ENCODE peak calls at places on chromosomes 5 and 9, in ten cellular contexts. F is Karpas-422, E is AG04450, K is stomach, M is GM23248, I is caudate nucleus, G is cardiac muscle cell, S is GM23338, L is endodermal cell, N is HCT116. O is an unnamed sample.

GRCh38 chr5:141172381-141173204 is at the start of gene PCDHB7:
- DNase-seq in F (peak; percentile 80), E (no peak), K (no peak), M (peak; percentile 67), I (no peak), G (peak; percentile 24), S (peak; percentile 85), L (peak; percentile 82), N (peak; percentile 19), O (no peak)

GRCh38 chr9:126049896-126050604 is 276.6 kb upstream of the MVB12B start:
- DNase-seq in F (no peak), E (no peak), K (no peak), M (no peak), I (no peak), G (no peak), S (no peak), L (no peak), N (no peak), O (no peak)

GRCh38 chr5:62206150-62206829 is 99.7 kb upstream of the KIF2A start:
- DNase-seq in F (peak; percentile 64), E (no peak), K (no peak), M (peak; percentile 36), I (no peak), G (peak; percentile 45), S (peak; percentile 78), L (peak; percentile 83), N (peak; percentile 38), O (no peak)

GRCh38 chr5:1243487-1244152 is 18.4 kb downstream of the SLC6A18 start:
- DNase-seq in F (no peak), E (no peak), K (no peak), M (no peak), I (no peak), G (peak; percentile 42), S (peak; percentile 51), L (peak; percentile 55), N (no peak), O (no peak)

GRCh38 chr9:136093331-136093986 is 1.6 kb downstream of the NACC2 start:
- DNase-seq in F (no peak), E (no peak), K (peak; percentile 54), M (peak; percentile 66), I (no peak), G (no peak), S (no peak), L (peak; percentile 72), N (no peak), O (no peak)

GRCh38 chr9:137455361-137455991 is 3.7 kb downstream of the NSMF start:
- DNase-seq in F (peak; percentile 82), E (no peak), K (no peak), M (no peak), I (no peak), G (no peak), S (no peak), L (no peak), N (no peak), O (no peak)

GRCh38 chr5:61805101-61805500 is 473.0 kb downstream of the ZSWIM6 start:
- DNase-seq in F (no peak), E (peak; percentile 4), K (no peak), M (peak; percentile 69), I (no peak), G (no peak), S (no peak), L (no peak), N (no peak), O (peak; percentile 55)

GRCh38 chr5:38465702-38466443 is 90.6 kb downstream of the LIFR start:
- DNase-seq in F (no peak), E (no peak), K (no peak), M (no peak), I (no peak), G (no peak), S (no peak), L (no peak), N (no peak), O (no peak)

DNA sequence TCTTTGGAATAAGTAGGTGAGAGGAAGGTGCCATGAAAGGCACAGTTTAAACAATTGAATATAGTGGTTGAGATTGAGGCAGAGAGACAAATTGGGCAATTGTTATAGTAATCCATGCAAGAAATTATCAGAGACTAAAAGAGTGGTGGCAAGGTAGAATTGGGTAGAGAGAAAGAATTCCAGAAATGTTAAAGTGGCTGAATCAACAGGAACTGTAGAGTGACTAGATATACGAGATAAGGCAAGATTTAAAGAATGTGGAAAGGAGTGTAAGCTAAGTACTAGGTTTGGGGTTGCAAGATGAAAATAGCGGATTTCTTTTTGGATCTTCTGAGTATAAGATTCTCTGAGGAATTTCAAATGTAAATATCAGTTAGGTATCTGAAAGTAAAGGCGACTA is 285.2 kb downstream of the DMRTA1 start:
- DNase-seq in F (no peak), E (no peak), K (no peak), M (no peak), I (no peak), G (no peak), S (peak; percentile 3), L (no peak), N (no peak), O (no peak)
- H3K27ac ChIP-seq in F (no peak overlapping the region), E (no peak overlapping the region), K (no peak overlapping the region), M (no peak overlapping the region), I (no peak overlapping the region), G (no peak overlapping the region), S (no peak overlapping the region), L (no peak overlapping the region), N (no peak overlapping the region), O (no peak overlapping the region)

GRCh38 chr5:133939668-133940067 is 28.8 kb downstream of the C5orf15 start:
- DNase-seq in F (no peak), E (no peak), K (no peak), M (no peak), I (no peak), G (no peak), S (no peak), L (no peak), N (no peak), O (no peak)

GRCh38 chr5:133934822-133935793 is 33.3 kb downstream of the C5orf15 start:
- DNase-seq in F (peak; percentile 92), E (no peak), K (no peak), M (no peak), I (no peak), G (no peak), S (no peak), L (no peak), N (no peak), O (no peak)

GRCh38 chr5:133936611-133937015 is 31.8 kb downstream of the C5orf15 start:
- DNase-seq in F (no peak), E (no peak), K (no peak), M (no peak), I (no peak), G (no peak), S (no peak), L (no peak), N (no peak), O (no peak)

GRCh38 chr5:133938932-133939331 is 29.5 kb downstream of the C5orf15 start:
- DNase-seq in F (no peak), E (no peak), K (no peak), M (no peak), I (no peak), G (no peak), S (no peak), L (no peak), N (no peak), O (no peak)

DNA sequence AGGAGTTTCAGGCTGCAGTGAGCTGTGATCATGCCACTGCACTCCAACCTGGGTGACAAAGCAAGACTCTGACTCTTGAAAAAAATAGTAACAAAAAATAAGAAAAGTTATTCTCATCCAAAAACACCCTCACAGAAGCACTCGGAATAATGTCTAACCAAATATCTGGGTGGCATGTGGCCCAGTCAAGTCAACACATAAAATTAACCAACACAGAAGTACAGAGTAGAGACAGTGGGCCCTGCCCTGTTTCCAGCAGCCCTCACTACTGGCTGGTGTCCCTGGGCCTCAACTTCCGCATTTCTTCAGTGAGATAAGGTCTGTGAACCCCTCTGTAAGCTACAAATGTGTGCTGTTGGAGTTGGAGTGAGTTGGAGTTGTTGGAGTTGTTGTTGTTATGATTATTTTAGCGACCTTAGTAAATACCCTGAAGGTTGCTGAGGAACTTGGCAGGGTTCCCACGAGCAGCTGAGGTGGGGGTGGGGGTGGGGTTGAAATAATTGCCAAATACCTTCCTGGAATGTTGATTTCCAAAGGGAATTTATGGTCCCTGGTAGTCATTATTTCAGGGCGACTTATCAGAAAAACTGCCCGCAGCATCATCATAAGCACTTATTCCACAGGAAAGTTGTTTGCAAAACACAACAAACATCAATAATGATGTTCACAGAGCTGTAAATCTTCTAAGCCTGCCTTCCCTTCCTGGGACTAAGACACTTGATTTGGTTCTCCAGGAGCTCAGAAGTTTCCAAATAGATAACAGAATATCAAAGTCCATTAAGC is 30.2 kb downstream of the C5orf15 start:
- DNase-seq in F (peak; percentile 83), E (no peak), K (peak; percentile 51), M (no peak), I (no peak), G (no peak), S (no peak), L (no peak), N (no peak), O (no peak)
- H3K27ac ChIP-seq in F (peak overlapping the region; percentile 95), E (no peak overlapping the region), K (peak overlapping the region; percentile 27), M (no peak overlapping the region), I (no peak overlapping the region), G (no peak overlapping the region), S (peak overlapping the region; percentile 36), L (no peak overlapping the region), N (no peak overlapping the region), O (no peak overlapping the region)

DNA sequence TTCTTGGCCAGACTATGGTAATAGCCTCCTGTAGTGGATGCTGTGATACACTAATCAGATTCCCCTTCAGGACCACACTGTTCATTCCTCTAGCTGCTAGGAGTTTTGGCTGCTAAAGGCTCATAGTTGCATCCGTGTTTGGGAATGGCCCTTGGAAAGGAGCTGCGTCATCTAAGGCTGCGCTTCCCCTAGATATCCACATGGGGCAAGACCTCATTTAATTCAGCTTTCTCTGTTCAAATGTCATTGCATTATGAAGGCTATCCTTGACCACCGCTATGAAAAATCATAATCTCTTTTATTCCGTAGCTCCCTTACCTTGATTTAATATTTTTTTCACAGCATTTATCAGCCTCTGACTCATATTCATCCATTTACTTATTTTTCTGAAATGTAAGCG is 258.3 kb upstream of the NR4A3 start:
- DNase-seq in F (no peak), E (no peak), K (no peak), M (no peak), I (no peak), G (no peak), S (peak; percentile 61), L (no peak), N (no peak), O (no peak)
- H3K27ac ChIP-seq in F (no peak overlapping the region), E (no peak overlapping the region), K (no peak overlapping the region), M (no peak overlapping the region), I (no peak overlapping the region), G (no peak overlapping the region), S (no peak overlapping the region), L (no peak overlapping the region), N (no peak overlapping the region), O (no peak overlapping the region)

GRCh38 chr5:79413112-79413511 is 100.8 kb downstream of the HOMER1 start:
- DNase-seq in F (no peak), E (no peak), K (no peak), M (no peak), I (no peak), G (no peak), S (no peak), L (no peak), N (no peak), O (no peak)

GRCh38 chr5:79420248-79420647 is 93.7 kb downstream of the HOMER1 start:
- DNase-seq in F (no peak), E (no peak), K (no peak), M (no peak), I (no peak), G (no peak), S (no peak), L (no peak), N (peak; percentile 86), O (no peak)

GRCh38 chr5:79417495-79417894 is 96.4 kb downstream of the HOMER1 start:
- DNase-seq in F (no peak), E (no peak), K (no peak), M (no peak), I (no peak), G (no peak), S (no peak), L (no peak), N (no peak), O (no peak)

GRCh38 chr5:79418276-79418675 is 95.7 kb downstream of the HOMER1 start:
- DNase-seq in F (no peak), E (no peak), K (no peak), M (no peak), I (no peak), G (no peak), S (no peak), L (no peak), N (peak; percentile 16), O (no peak)

DNA sequence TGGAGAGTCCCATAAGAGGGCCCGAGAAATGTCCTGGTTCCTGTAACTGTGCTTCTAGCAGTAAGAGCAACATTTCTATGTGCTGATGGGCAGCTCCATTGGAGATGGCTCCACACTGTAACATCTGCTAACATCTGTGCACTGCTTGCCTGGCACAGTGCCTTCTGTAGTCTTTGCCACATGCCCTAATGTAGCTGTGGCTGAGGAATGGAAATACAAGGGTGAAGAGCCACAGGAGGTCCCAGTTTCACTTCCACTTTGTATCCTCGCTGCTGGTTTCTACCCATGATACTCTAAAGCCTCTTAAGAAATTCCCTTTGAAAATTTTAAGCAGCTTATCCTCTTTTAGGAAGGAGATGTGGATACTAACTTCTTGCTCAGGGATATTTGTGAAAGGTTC is 97.4 kb downstream of the HOMER1 start:
- DNase-seq in F (peak; percentile 65), E (peak; percentile 15), K (no peak), M (no peak), I (no peak), G (no peak), S (no peak), L (no peak), N (no peak), O (no peak)
- H3K27ac ChIP-seq in F (no peak overlapping the region), E (no peak overlapping the region), K (no peak overlapping the region), M (no peak overlapping the region), I (no peak overlapping the region), G (no peak overlapping the region), S (no peak overlapping the region), L (no peak overlapping the region), N (no peak overlapping the region), O (no peak overlapping the region)

O was measured in epithelial cell of prostate.